ENCODE peak calls at places on chromosomes 13 and 19, in nine cellular contexts. V is DMS153; W is nucleus accumbens; E is stimulated activated CD4-positive, alpha-beta T cell treated with anti-CD3 and anti-CD28 coated beads, Interleukin-1b, Interleukin-23, amount 100 ng/mL, for 24 hours; C is NCI-H345; I is activated CD4-positive, alpha-beta T cell treated with anti-CD3 and anti-CD28 coated beads for 1 hour; A is brain microvascular endothelial cell; D is iris pigment epithelial cell; Z is kidney glomerular epithelial cell. Q is an unnamed sample.

GRCh38 chr13:40777166-40777956 is 6.4 kb upstream of the MRPS31 start:
- DNase-seq in V (peak; percentile 50), W (no peak), E (no peak), C (peak; percentile 55), I (no peak), A (peak; percentile 54), D (peak; percentile 71), Z (peak; percentile 78), Q (peak; percentile 66)

GRCh38 chr19:10464456-10464855 is 38.7 kb downstream of the KEAP1 start:
- DNase-seq in V (no peak), W (no peak), E (no peak), C (no peak), I (no peak), A (no peak), D (no peak), Z (no peak), Q (no peak)

GRCh38 chr19:3075605-3076431 is 13.5 kb upstream of the TLE5 start:
- DNase-seq in V (peak; percentile 36), W (peak; percentile 47), E (peak; percentile 55), C (peak; percentile 75), I (peak; percentile 69), A (no peak), D (no peak), Z (peak; percentile 46), Q (peak; percentile 74)

GRCh38 chr13:24864579-24864978 is 100.6 kb downstream of the RNF17 start:
- DNase-seq in V (no peak), W (no peak), E (no peak), C (no peak), I (no peak), A (no peak), D (no peak), Z (no peak), Q (no peak)

GRCh38 chr13:107006646-107007045 is 438.7 kb upstream of the ARGLU1 start:
- DNase-seq in V (no peak), W (no peak), E (no peak), C (no peak), I (no peak), A (no peak), D (no peak), Z (no peak), Q (no peak)

GRCh38 chr13:62193919-62194318 is 778.3 kb upstream of the PCDH20 start:
- DNase-seq in V (no peak), W (no peak), E (no peak), C (no peak), I (no peak), A (no peak), D (no peak), Z (no peak), Q (no peak)

GRCh38 chr19:35560271-35560670 is 3.2 kb downstream of the ATP4A start:
- DNase-seq in V (no peak), W (no peak), E (no peak), C (no peak), I (no peak), A (no peak), D (no peak), Z (no peak), Q (no peak)

GRCh38 chr13:26621731-26622401 is 64.4 kb downstream of the WASF3 start:
- DNase-seq in V (no peak), W (no peak), E (no peak), C (no peak), I (no peak), A (no peak), D (no peak), Z (no peak), Q (no peak)

GRCh38 chr13:59320021-59320420 is 843.7 kb downstream of the DIAPH3 start:
- DNase-seq in V (no peak), W (no peak), E (no peak), C (no peak), I (no peak), A (no peak), D (no peak), Z (no peak), Q (no peak)

GRCh38 chr13:44359983-44360375 is 13.6 kb upstream of the SERP2 start:
- DNase-seq in V (no peak), W (no peak), E (no peak), C (no peak), I (no peak), A (no peak), D (no peak), Z (no peak), Q (no peak)

GRCh38 chr13:31824705-31825512 is 85.6 kb downstream of the RXFP2 start:
- DNase-seq in V (no peak), W (no peak), E (no peak), C (peak; percentile 3), I (no peak), A (peak; percentile 47), D (peak; percentile 46), Z (no peak), Q (no peak)

GRCh38 chr13:51745236-51745635 is 58.7 kb downstream of the DHRS12 start:
- DNase-seq in V (no peak), W (no peak), E (no peak), C (no peak), I (no peak), A (no peak), D (no peak), Z (no peak), Q (no peak)

GRCh38 chr13:24168980-24169379 is 8.5 kb downstream of the SPATA13 start:
- DNase-seq in V (no peak), W (no peak), E (no peak), C (no peak), I (no peak), A (no peak), D (no peak), Z (no peak), Q (no peak)

GRCh38 chr13:29428310-29428991 is 167.0 kb downstream of the SLC7A1 start:
- DNase-seq in V (peak; percentile 12), W (peak; percentile 27), E (no peak), C (peak; percentile 19), I (no peak), A (no peak), D (no peak), Z (no peak), Q (peak; percentile 71)

GRCh38 chr19:40219721-40220276 is 1.6 kb upstream of the TTC9B start:
- DNase-seq in V (no peak), W (no peak), E (no peak), C (peak; percentile 71), I (no peak), A (peak; percentile 73), D (peak; percentile 66), Z (peak; percentile 55), Q (no peak)

GRCh38 chr13:81058211-81058915 is 717.4 kb upstream of the SPRY2 start:
- DNase-seq in V (no peak), W (no peak), E (no peak), C (no peak), I (no peak), A (no peak), D (no peak), Z (no peak), Q (no peak)

GRCh38 chr13:104586010-104586746 is 1520.0 kb upstream of the SLC10A2 start:
- DNase-seq in V (no peak), W (no peak), E (no peak), C (no peak), I (no peak), A (peak; percentile 88), D (peak; percentile 61), Z (peak; percentile 8), Q (no peak)

GRCh38 chr19:39408392-39409206 is 2.0 kb downstream of the ZFP36 start:
- DNase-seq in V (no peak), W (no peak), E (no peak), C (peak; percentile 61), I (peak; percentile 29), A (no peak), D (peak; percentile 46), Z (no peak), Q (peak; percentile 26)

GRCh38 chr19:10603873-10604459 is 16.9 kb upstream of the AP1M2 start:
- DNase-seq in V (no peak), W (no peak), E (no peak), C (no peak), I (no peak), A (peak; percentile 37), D (peak; percentile 69), Z (no peak), Q (peak; percentile 9)

GRCh38 chr13:73781384-73781783 is 352.8 kb downstream of the KLF12 start:
- DNase-seq in V (no peak), W (no peak), E (no peak), C (no peak), I (no peak), A (no peak), D (no peak), Z (no peak), Q (no peak)

GRCh38 chr19:56637976-56638555 is 4.9 kb upstream of the SMIM17 start:
- DNase-seq in V (no peak), W (peak; percentile 49), E (peak; percentile 6), C (no peak), I (no peak), A (peak; percentile 83), D (peak; percentile 86), Z (peak; percentile 63), Q (peak; percentile 95)

GRCh38 chr19:46618670-46619231 is 6.1 kb downstream of the PTGIR start:
- DNase-seq in V (peak; percentile 14), W (no peak), E (no peak), C (peak; percentile 1), I (no peak), A (no peak), D (peak; percentile 59), Z (no peak), Q (no peak)

GRCh38 chr19:39155741-39156140 is 30.2 kb downstream of the PAK4 start:
- DNase-seq in V (no peak), W (no peak), E (no peak), C (no peak), I (no peak), A (no peak), D (no peak), Z (no peak), Q (no peak)

GRCh38 chr13:113143466-113144254 is 14.8 kb upstream of the PROZ start:
- DNase-seq in V (no peak), W (no peak), E (no peak), C (no peak), I (no peak), A (no peak), D (no peak), Z (no peak), Q (no peak)

GRCh38 chr13:76349700-76350099 is 536.5 kb downstream of the KCTD12 start:
- DNase-seq in V (no peak), W (no peak), E (no peak), C (no peak), I (no peak), A (peak; percentile 12), D (peak; percentile 50), Z (no peak), Q (no peak)

GRCh38 chr13:113048766-113049165 is 56.8 kb upstream of the F7 start:
- DNase-seq in V (no peak), W (no peak), E (no peak), C (no peak), I (no peak), A (no peak), D (no peak), Z (no peak), Q (no peak)

GRCh38 chr13:113211774-113212173 is 2.4 kb downstream of the CUL4A start:
- DNase-seq in V (no peak), W (no peak), E (no peak), C (no peak), I (no peak), A (no peak), D (no peak), Z (no peak), Q (peak; percentile 51)

GRCh38 chr13:33185853-33186252 is 99.7 kb downstream of the STARD13 start:
- DNase-seq in V (no peak), W (no peak), E (no peak), C (no peak), I (no peak), A (no peak), D (no peak), Z (peak; percentile 7), Q (no peak)

GRCh38 chr19:36379510-36379819 is 464 bp upstream of the ZFP14 start:
- DNase-seq in V (no peak), W (no peak), E (no peak), C (no peak), I (no peak), A (no peak), D (no peak), Z (no peak), Q (no peak)

GRCh38 chr13:111058796-111059506 is 56.2 kb upstream of the ARHGEF7 start:
- DNase-seq in V (no peak), W (no peak), E (no peak), C (no peak), I (no peak), A (peak; percentile 54), D (no peak), Z (no peak), Q (no peak)

GRCh38 chr13:30673669-30674521 is 56.2 kb downstream of the USPL1 start:
- DNase-seq in V (peak; percentile 83), W (peak; percentile 95), E (peak; percentile 82), C (peak; percentile 75), I (peak; percentile 83), A (peak; percentile 68), D (peak; percentile 76), Z (peak; percentile 93), Q (peak; percentile 93)

Q was measured in neural progenitor cell.